ENCODE peak calls at places on chromosomes 7 and 10, in four cellular contexts. O, G, T and C are unnamed samples.

GRCh38 chr7:39672176-39672575 is 48.8 kb downstream of the RALA start:
- DNase-seq in O (no peak), G (no peak), T (no peak), C (no peak)

GRCh38 chr7:102432476-102433318 is 678 bp upstream of the ORAI2 start:
- DNase-seq in O (no peak), G (no peak), T (no peak), C (no peak)

GRCh38 chr7:77855371-77856083 is 57.0 kb downstream of the PHTF2 start:
- DNase-seq in O (no peak), T (no peak), G (peak), C (no peak)

GRCh38 chr10:51235865-51236264 is 161.6 kb downstream of the PRKG1 start:
- DNase-seq in G (no peak), T (no peak), O (no peak), C (no peak)

GRCh38 chr10:100670828-100671479 is 74.4 kb upstream of the PAX2 start:
- DNase-seq in O (no peak), G (no peak), T (no peak), C (no peak)

GRCh38 chr7:129951076-129952011 is 1.4 kb downstream of the UBE2H start:
- DNase-seq in O (no peak), G (peak), T (no peak), C (peak)

GRCh38 chr7:132261296-132261695 is 315.0 kb downstream of the PLXNA4 start:
- DNase-seq in G (no peak), T (no peak), O (no peak), C (no peak)

GRCh38 chr10:17782921-17783665 is 26.1 kb upstream of the MRC1 start:
- DNase-seq in G (no peak), O (no peak), T (no peak), C (no peak)

GRCh38 chr10:101452593-101452992 is 98.6 kb downstream of the BTRC start:
- DNase-seq in O (no peak), G (no peak), T (no peak), C (no peak)

GRCh38 chr10:59397971-59398370 is 35.6 kb upstream of the FAM13C start:
- DNase-seq in T (no peak), G (no peak), O (no peak), C (no peak)

GRCh38 chr7:28686418-28686800 is 271.7 kb downstream of the TRIL start:
- DNase-seq in G (peak), O (no peak), T (peak), C (peak)

GRCh38 chr10:113880236-113880635 is 25.8 kb downstream of the NHLRC2 start:
- DNase-seq in T (no peak), O (no peak), G (no peak), C (no peak)

GRCh38 chr7:102856036-102856435 is 56.8 kb upstream of the LRRC17 start:
- DNase-seq in T (no peak), O (no peak), G (no peak), C (no peak)

GRCh38 chr7:41993173-41993867 is 243.7 kb downstream of the GLI3 start:
- DNase-seq in O (no peak), T (peak), G (no peak), C (no peak)

GRCh38 chr10:5540080-5540479 is 15.3 kb downstream of the CALML3 start:
- DNase-seq in G (no peak), O (no peak), T (no peak), C (no peak)

GRCh38 chr10:121608669-121609190 is 10.5 kb upstream of the FGFR2 start:
- DNase-seq in G (peak), T (no peak), O (no peak), C (peak)

GRCh38 chr7:33814400-33814799 is 90.9 kb upstream of the BMPER start:
- DNase-seq in G (no peak), T (no peak), O (no peak), C (no peak)

GRCh38 chr10:59830601-59831259 is 75.6 kb downstream of the CCDC6 start:
- DNase-seq in G (peak), O (no peak), T (peak), C (peak)

GRCh38 chr10:101563497-101564040 is 24.5 kb downstream of the POLL start:
- DNase-seq in T (no peak), G (no peak), O (no peak), C (no peak)

GRCh38 chr7:139995034-139995915 is 67.5 kb downstream of the PARP12 start:
- DNase-seq in G (peak), O (peak), T (peak), C (peak)

GRCh38 chr7:66460921-66461361 is 167.7 kb upstream of the KCTD7 start:
- DNase-seq in T (no peak), G (no peak), O (no peak), C (no peak)

GRCh38 chr10:101260764-101261341 is 31.6 kb upstream of the LBX1 start:
- DNase-seq in G (no peak), T (no peak), O (no peak), C (no peak)

GRCh38 chr7:78959471-78959870 is 494.0 kb downstream of the MAGI2 start:
- DNase-seq in T (no peak), G (no peak), O (no peak), C (no peak)

GRCh38 chr10:1659221-1659791 is 78.0 kb downstream of the ADARB2 start:
- DNase-seq in T (no peak), G (peak), O (no peak), C (no peak)

GRCh38 chr7:43072530-43072929 is 39.9 kb upstream of the HECW1 start:
- DNase-seq in G (no peak), O (no peak), T (no peak), C (no peak)